ENCODE peak calls at places on chromosomes 11 and 22, in six cellular contexts. One of them, this sample, is unnamed.

GRCh38 chr11:113189909-113190667 is 124.3 kb upstream of the TTC12 start:
- ATAC-seq in upper lobe of left lung: peak; percentile 89
- ATAC-seq in HepG2: no peak
- ATAC-seq in A549: peak; percentile 47
- ATAC-seq in K562: peak; percentile 94
- ATAC-seq in GM12878: no peak
- ATAC-seq in this sample: peak; percentile 70

GRCh38 chr11:95660038-95660437 is 129.5 kb downstream of the FAM76B start:
- ATAC-seq in A549: no peak
- ATAC-seq in upper lobe of left lung: no peak
- ATAC-seq in K562: no peak
- ATAC-seq in HepG2: no peak
- ATAC-seq in GM12878: peak; percentile 43
- ATAC-seq in this sample: no peak

GRCh38 chr11:15605094-15605493 is 490.4 kb downstream of the INSC start:
- ATAC-seq in A549: no peak
- ATAC-seq in K562: no peak
- ATAC-seq in GM12878: no peak
- ATAC-seq in HepG2: no peak
- ATAC-seq in upper lobe of left lung: no peak
- ATAC-seq in this sample: no peak

GRCh38 chr11:74742070-74742469 is 6.6 kb upstream of the RNF169 start:
- ATAC-seq in HepG2: no peak
- ATAC-seq in GM12878: no peak
- ATAC-seq in K562: no peak
- ATAC-seq in A549: no peak
- ATAC-seq in upper lobe of left lung: no peak
- ATAC-seq in this sample: no peak

GRCh38 chr11:111409915-111410314 is 30.8 kb upstream of the POU2AF1 start:
- ATAC-seq in K562: no peak
- ATAC-seq in upper lobe of left lung: no peak
- ATAC-seq in A549: no peak
- ATAC-seq in GM12878: peak; percentile 82
- ATAC-seq in HepG2: no peak
- ATAC-seq in this sample: no peak

GRCh38 chr22:25702571-25703167 is 39.3 kb upstream of the MYO18B start:
- ATAC-seq in A549: no peak
- ATAC-seq in GM12878: peak; percentile 77
- ATAC-seq in HepG2: no peak
- ATAC-seq in upper lobe of left lung: no peak
- ATAC-seq in K562: no peak
- ATAC-seq in this sample: no peak

GRCh38 chr11:47244664-47245350 is 3.8 kb downstream of the ACP2 start:
- ATAC-seq in HepG2: no peak
- ATAC-seq in upper lobe of left lung: peak; percentile 57
- ATAC-seq in A549: no peak
- ATAC-seq in K562: no peak
- ATAC-seq in GM12878: no peak
- ATAC-seq in this sample: peak; percentile 35

GRCh38 chr11:32987851-32988250 is 27.8 kb upstream of the DEPDC7 start:
- ATAC-seq in A549: no peak
- ATAC-seq in HepG2: peak; percentile 70
- ATAC-seq in K562: peak; percentile 57
- ATAC-seq in GM12878: no peak
- ATAC-seq in upper lobe of left lung: no peak
- ATAC-seq in this sample: no peak

GRCh38 chr11:130247289-130247688 is 67.4 kb downstream of the ZBTB44 start:
- ATAC-seq in upper lobe of left lung: no peak
- ATAC-seq in GM12878: no peak
- ATAC-seq in A549: no peak
- ATAC-seq in HepG2: no peak
- ATAC-seq in K562: no peak
- ATAC-seq in this sample: no peak

GRCh38 chr22:32066820-32067219 is 23.8 kb downstream of the SLC5A1 start:
- ATAC-seq in A549: no peak
- ATAC-seq in K562: no peak
- ATAC-seq in upper lobe of left lung: no peak
- ATAC-seq in HepG2: no peak
- ATAC-seq in GM12878: no peak
- ATAC-seq in this sample: no peak

GRCh38 chr11:123150882-123151281 is 44.2 kb downstream of the CLMP start:
- ATAC-seq in HepG2: no peak
- ATAC-seq in upper lobe of left lung: no peak
- ATAC-seq in A549: no peak
- ATAC-seq in K562: no peak
- ATAC-seq in GM12878: no peak
- ATAC-seq in this sample: no peak

GRCh38 chr22:28438183-28438778 is 241.4 kb downstream of the TTC28 start:
- ATAC-seq in A549: no peak
- ATAC-seq in GM12878: no peak
- ATAC-seq in upper lobe of left lung: no peak
- ATAC-seq in K562: no peak
- ATAC-seq in HepG2: no peak
- ATAC-seq in this sample: no peak

GRCh38 chr11:119468511-119468910 is 45.5 kb upstream of the THY1 start:
- ATAC-seq in HepG2: no peak
- ATAC-seq in GM12878: no peak
- ATAC-seq in K562: no peak
- ATAC-seq in A549: no peak
- ATAC-seq in upper lobe of left lung: no peak
- ATAC-seq in this sample: no peak

GRCh38 chr11:119471329-119471728 is 48.4 kb upstream of the THY1 start:
- ATAC-seq in K562: no peak
- ATAC-seq in upper lobe of left lung: no peak
- ATAC-seq in A549: no peak
- ATAC-seq in GM12878: no peak
- ATAC-seq in HepG2: no peak
- ATAC-seq in this sample: no peak

GRCh38 chr11:119472856-119473222 is 49.9 kb upstream of the THY1 start:
- ATAC-seq in HepG2: peak; percentile 8
- ATAC-seq in upper lobe of left lung: no peak
- ATAC-seq in K562: no peak
- ATAC-seq in A549: no peak
- ATAC-seq in GM12878: no peak
- ATAC-seq in this sample: no peak

GRCh38 chr11:119472186-119472855 is 49.3 kb upstream of the THY1 start:
- ATAC-seq in upper lobe of left lung: peak; percentile 32
- ATAC-seq in HepG2: peak; percentile 49
- ATAC-seq in K562: no peak
- ATAC-seq in GM12878: no peak
- ATAC-seq in A549: no peak
- ATAC-seq in this sample: no peak

DNA sequence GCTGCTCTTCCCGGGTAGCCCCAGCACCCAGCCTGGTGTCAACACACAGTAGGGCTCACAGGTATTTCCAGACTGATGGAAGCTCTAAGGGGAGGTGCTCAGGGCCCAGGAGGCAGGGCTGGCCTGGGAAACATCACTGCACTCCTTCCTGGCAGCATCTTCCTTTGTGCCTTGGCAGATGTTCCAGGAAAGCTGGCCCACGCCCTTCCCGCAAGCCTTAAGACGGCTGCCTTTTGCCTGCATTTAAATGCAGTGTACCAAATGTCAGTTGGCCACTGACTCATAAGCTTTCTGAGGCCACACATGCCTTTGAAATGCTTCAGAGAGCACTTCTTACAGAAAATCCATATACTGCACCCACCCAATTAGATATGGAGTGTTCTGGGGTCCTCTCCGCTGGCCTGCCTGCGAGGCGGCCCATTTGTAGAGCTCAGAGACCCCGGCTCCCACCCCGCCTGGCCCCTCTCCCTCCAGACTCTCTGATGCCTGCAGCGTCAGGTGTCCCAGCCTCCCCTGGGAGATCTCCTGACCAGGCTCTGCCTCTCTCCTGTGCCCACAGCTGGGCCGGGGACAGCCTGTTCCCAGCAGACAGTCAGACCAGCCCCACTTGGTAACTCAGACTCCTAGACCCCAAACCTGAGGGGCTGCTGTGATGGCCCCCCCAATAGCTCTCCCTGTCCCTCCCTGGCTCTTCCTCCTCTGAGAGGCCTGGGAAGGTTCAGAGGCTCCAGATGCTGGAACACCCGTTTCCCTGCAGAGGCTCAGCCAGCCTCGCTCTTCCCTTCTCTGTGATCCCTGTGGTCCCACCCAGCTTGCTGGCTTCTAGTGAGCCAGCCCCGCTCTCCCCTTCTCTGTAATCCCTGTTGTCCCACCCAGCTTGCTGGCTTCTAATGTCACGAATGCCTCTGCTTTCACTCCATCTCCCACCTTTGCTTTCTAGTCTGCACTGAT is 47.6 kb upstream of the THY1 start:
- ATAC-seq in K562: no peak
- ATAC-seq in HepG2: no peak
- ATAC-seq in upper lobe of left lung: peak; percentile 72
- ATAC-seq in GM12878: no peak
- ATAC-seq in A549: no peak
- ATAC-seq in this sample: peak; percentile 35
- TF ChIP-seq EP300 in K562: no peak
- TF ChIP-seq EP300 in HepG2: no peak
- TF ChIP-seq EP300 in upper lobe of left lung: no peak
- TF ChIP-seq EP300 in GM12878: no peak
- TF ChIP-seq EP300 in A549: no peak
- TF ChIP-seq EP300 in this sample: no peak

DNA sequence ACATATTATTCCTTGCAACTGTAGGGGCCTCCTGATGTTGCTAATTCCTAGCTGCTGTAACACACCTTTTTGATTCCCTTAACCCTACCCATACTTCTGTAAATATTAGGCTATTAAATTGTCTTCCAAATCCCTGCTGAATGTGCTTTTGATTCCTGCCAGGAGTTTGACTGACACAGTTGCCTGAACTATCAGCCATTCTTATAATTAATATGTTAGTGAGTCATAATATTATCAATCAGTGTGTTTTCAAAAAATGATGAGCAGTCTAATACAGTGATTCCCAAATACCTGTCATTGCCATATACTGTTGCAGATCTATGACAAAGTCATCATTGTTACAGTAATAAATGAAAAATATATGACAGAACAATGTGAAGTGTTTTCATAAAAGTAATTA is 15.9 kb upstream of the FANCF start:
- ATAC-seq in GM12878: no peak
- ATAC-seq in A549: no peak
- ATAC-seq in K562: no peak
- ATAC-seq in upper lobe of left lung: no peak
- ATAC-seq in HepG2: no peak
- ATAC-seq in this sample: no peak
- TF ChIP-seq EP300 in GM12878: no peak
- TF ChIP-seq EP300 in A549: no peak
- TF ChIP-seq EP300 in K562: no peak
- TF ChIP-seq EP300 in upper lobe of left lung: no peak
- TF ChIP-seq EP300 in HepG2: no peak
- TF ChIP-seq EP300 in this sample: no peak

GRCh38 chr11:92393218-92393617 is 168.6 kb downstream of the FAT3 start:
- ATAC-seq in K562: no peak
- ATAC-seq in HepG2: no peak
- ATAC-seq in upper lobe of left lung: no peak
- ATAC-seq in A549: no peak
- ATAC-seq in GM12878: no peak
- ATAC-seq in this sample: no peak
- TF ChIP-seq EP300 in K562: no peak
- TF ChIP-seq EP300 in HepG2: no peak
- TF ChIP-seq EP300 in upper lobe of left lung: no peak
- TF ChIP-seq EP300 in A549: no peak
- TF ChIP-seq EP300 in GM12878: no peak
- TF ChIP-seq EP300 in this sample: no peak

GRCh38 chr11:87437133-87437843 is 399.6 kb downstream of the TMEM135 start:
- ATAC-seq in GM12878: peak; percentile 26
- ATAC-seq in A549: peak; percentile 21
- ATAC-seq in HepG2: no peak
- ATAC-seq in K562: no peak
- ATAC-seq in upper lobe of left lung: no peak
- ATAC-seq in this sample: no peak

GRCh38 chr11:87432006-87432405 is 394.3 kb downstream of the TMEM135 start:
- ATAC-seq in A549: no peak
- ATAC-seq in upper lobe of left lung: peak; percentile 60
- ATAC-seq in K562: no peak
- ATAC-seq in HepG2: no peak
- ATAC-seq in GM12878: no peak
- ATAC-seq in this sample: peak; percentile 19

GRCh38 chr11:87443707-87444106 is 406.0 kb downstream of the TMEM135 start:
- ATAC-seq in K562: no peak
- ATAC-seq in GM12878: no peak
- ATAC-seq in A549: no peak
- ATAC-seq in upper lobe of left lung: no peak
- ATAC-seq in HepG2: no peak
- ATAC-seq in this sample: no peak

GRCh38 chr11:87439981-87440760 is 402.4 kb downstream of the TMEM135 start:
- ATAC-seq in GM12878: no peak
- ATAC-seq in upper lobe of left lung: no peak
- ATAC-seq in HepG2: no peak
- ATAC-seq in K562: no peak
- ATAC-seq in A549: no peak
- ATAC-seq in this sample: no peak

DNA sequence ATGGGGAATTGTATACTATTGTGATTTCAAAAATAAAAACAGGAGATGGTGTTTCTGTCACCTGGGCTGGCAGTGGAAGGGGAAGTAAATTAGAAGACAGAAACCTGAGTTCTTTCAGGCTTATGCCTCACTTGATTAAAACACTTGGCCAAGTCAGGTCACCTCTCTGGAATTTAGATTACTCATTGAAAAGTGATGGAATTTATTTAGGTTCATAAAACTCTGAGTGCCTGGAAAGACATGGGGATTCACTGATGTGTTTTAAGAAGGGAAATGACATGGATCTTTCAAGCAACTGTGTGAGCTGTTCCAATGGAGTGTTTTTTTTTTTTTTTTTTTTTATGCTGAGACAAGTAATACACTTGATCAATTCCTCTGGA is 400.1 kb downstream of the TMEM135 start:
- ATAC-seq in GM12878: no peak
- ATAC-seq in K562: no peak
- ATAC-seq in HepG2: no peak
- ATAC-seq in A549: peak; percentile 28
- ATAC-seq in upper lobe of left lung: no peak
- ATAC-seq in this sample: no peak
- TF ChIP-seq EP300 in GM12878: no peak
- TF ChIP-seq EP300 in K562: no peak
- TF ChIP-seq EP300 in HepG2: no peak
- TF ChIP-seq EP300 in A549: no peak
- TF ChIP-seq EP300 in upper lobe of left lung: no peak
- TF ChIP-seq EP300 in this sample: no peak

GRCh38 chr11:66843776-66844495 is 695 bp downstream of the RCE1 start:
- ATAC-seq in HepG2: no peak
- ATAC-seq in K562: no peak
- ATAC-seq in A549: peak; percentile 2
- ATAC-seq in GM12878: no peak
- ATAC-seq in upper lobe of left lung: no peak
- ATAC-seq in this sample: no peak

GRCh38 chr11:66841861-66842260 is 1.4 kb upstream of the RCE1 start:
- ATAC-seq in A549: no peak
- ATAC-seq in upper lobe of left lung: no peak
- ATAC-seq in HepG2: no peak
- ATAC-seq in GM12878: no peak
- ATAC-seq in K562: no peak
- ATAC-seq in this sample: no peak

GRCh38 chr11:66842501-66842895 is 743 bp upstream of the RCE1 start:
- ATAC-seq in upper lobe of left lung: no peak
- ATAC-seq in K562: peak; percentile 15
- ATAC-seq in GM12878: peak; percentile 11
- ATAC-seq in A549: no peak
- ATAC-seq in HepG2: peak; percentile 13
- ATAC-seq in this sample: no peak

GRCh38 chr11:66844496-66845142 is 1.4 kb downstream of the RCE1 start:
- ATAC-seq in K562: no peak
- ATAC-seq in HepG2: no peak
- ATAC-seq in GM12878: no peak
- ATAC-seq in A549: no peak
- ATAC-seq in upper lobe of left lung: no peak
- ATAC-seq in this sample: no peak

GRCh38 chr11:66842896-66843775 is at the start of gene RCE1:
- ATAC-seq in A549: peak; percentile 74
- ATAC-seq in HepG2: peak; percentile 78
- ATAC-seq in GM12878: peak; percentile 90
- ATAC-seq in upper lobe of left lung: peak; percentile 98
- ATAC-seq in K562: peak; percentile 81
- ATAC-seq in this sample: peak; percentile 96
- TF ChIP-seq EP300 in A549: no peak
- TF ChIP-seq EP300 in HepG2: peak; percentile 21
- TF ChIP-seq EP300 in GM12878: no peak
- TF ChIP-seq EP300 in upper lobe of left lung: no peak
- TF ChIP-seq EP300 in K562: no peak
- TF ChIP-seq EP300 in this sample: no peak

This sample was measured in gastroesophageal sphincter.